ENCODE peak calls at places on chromosomes 7 and 10, in six cellular contexts. L is activated naive CD8-positive, alpha-beta T cell treated with anti-CD3 and anti-CD28 coated beads, Interleukin-2, amount 50 U/mL, for 24 hours; B is osteoblast; M is T-helper 1 cell; N is stimulated activated effector memory CD8-positive, alpha-beta T cell treated with anti-CD3 and anti-CD28 coated beads, Interleukin-12 subunit alpha, Interleukin-12 subunit beta, amount 100 ng/mL, for 72 hours; U is NCI-H1092 treated with DMSO at 0.1 percent for 48 hours. V is an unnamed sample.

GRCh38 chr7:138980575-138981285 is 459 bp downstream of the KIAA1549 start:
- DNase-seq in L (peak; percentile 14), B (no peak), M (no peak), N (peak; percentile 55), U (peak; percentile 64), V (peak; percentile 34)

GRCh38 chr7:36226151-36226550 is 73.1 kb downstream of the EEPD1 start:
- DNase-seq in L (no peak), B (no peak), M (no peak), N (no peak), U (no peak), V (no peak)

GRCh38 chr10:94133239-94133638 is 139.5 kb downstream of the PLCE1 start:
- DNase-seq in L (no peak), B (no peak), M (no peak), N (no peak), U (no peak), V (no peak)

GRCh38 chr7:137882806-137883205 is 36.0 kb upstream of the DGKI start:
- DNase-seq in L (no peak), B (no peak), M (no peak), N (no peak), U (no peak), V (no peak)

GRCh38 chr7:3267928-3268690 is 32.9 kb upstream of the SDK1 start:
- DNase-seq in L (no peak), B (peak; percentile 77), M (no peak), N (no peak), U (peak; percentile 100), V (no peak)

GRCh38 chr7:52463341-52463740 is 572.1 kb upstream of the POM121L12 start:
- DNase-seq in L (no peak), B (no peak), M (no peak), N (no peak), U (no peak), V (no peak)

GRCh38 chr7:113093561-113093960 is 6.9 kb upstream of the GPR85 start:
- DNase-seq in L (no peak), B (no peak), M (no peak), N (no peak), U (no peak), V (no peak)

GRCh38 chr10:34727595-34728033 is 87.5 kb downstream of the PARD3 start:
- DNase-seq in L (no peak), B (no peak), M (no peak), N (no peak), U (no peak), V (no peak)

GRCh38 chr10:132670546-132670945 is 115.4 kb downstream of the NKX6-2 start:
- DNase-seq in L (no peak), B (peak; percentile 81), M (no peak), N (no peak), U (no peak), V (no peak)